ENCODE peak calls at places on chromosomes 3 and 15, in four cellular contexts. One of them, this sample, is unnamed.
A peak's percentile ranks its signal among the peaks of the same experiment; 100 is the strongest.

GRCh38 chr15:63628123-63628822 is 31.1 kb downstream of the FBXL22 start:
- DNase-seq in transverse colon: no peak
- DNase-seq in Peyer's patch: no peak
- DNase-seq in upper lobe of left lung: no peak
- DNase-seq in this sample: no peak

GRCh38 chr3:188154758-188155574 is 1.0 kb downstream of the LPP start:
- DNase-seq in transverse colon: peak; percentile 49
- DNase-seq in upper lobe of left lung: no peak
- DNase-seq in Peyer's patch: no peak
- DNase-seq in this sample: no peak

GRCh38 chr3:80676869-80677268 is 909.1 kb upstream of the ROBO1 start:
- DNase-seq in upper lobe of left lung: no peak
- DNase-seq in transverse colon: no peak
- DNase-seq in Peyer's patch: no peak
- DNase-seq in this sample: no peak

GRCh38 chr3:176087066-176087697 is 1110.1 kb downstream of the TBL1XR1 start:
- DNase-seq in upper lobe of left lung: no peak
- DNase-seq in Peyer's patch: no peak
- DNase-seq in transverse colon: no peak
- DNase-seq in this sample: no peak

GRCh38 chr3:29416514-29416913 is 135.6 kb downstream of the RBMS3 start:
- DNase-seq in Peyer's patch: no peak
- DNase-seq in upper lobe of left lung: no peak
- DNase-seq in transverse colon: no peak
- DNase-seq in this sample: no peak

GRCh38 chr15:68699881-68700394 is 120.8 kb downstream of the ANP32A start:
- DNase-seq in Peyer's patch: no peak
- DNase-seq in upper lobe of left lung: peak; percentile 62
- DNase-seq in transverse colon: no peak
- DNase-seq in this sample: no peak

GRCh38 chr3:48428863-48429415 is 947 bp downstream of the PLXNB1 start:
- DNase-seq in Peyer's patch: peak; percentile 61
- DNase-seq in transverse colon: peak; percentile 60
- DNase-seq in upper lobe of left lung: no peak
- DNase-seq in this sample: peak; percentile 76

GRCh38 chr15:49085696-49086459 is 39.6 kb upstream of the SECISBP2L start:
- DNase-seq in upper lobe of left lung: no peak
- DNase-seq in Peyer's patch: no peak
- DNase-seq in transverse colon: no peak
- DNase-seq in this sample: no peak

GRCh38 chr3:192077795-192078497 is 617.0 kb downstream of the PYDC2 start:
- DNase-seq in Peyer's patch: no peak
- DNase-seq in upper lobe of left lung: no peak
- DNase-seq in transverse colon: no peak
- DNase-seq in this sample: no peak

GRCh38 chr3:54830658-54831057 is 97.2 kb downstream of the LRTM1 start:
- DNase-seq in transverse colon: no peak
- DNase-seq in Peyer's patch: peak; percentile 75
- DNase-seq in upper lobe of left lung: no peak
- DNase-seq in this sample: no peak

GRCh38 chr3:29202368-29202767 is 78.5 kb upstream of the RBMS3 start:
- DNase-seq in upper lobe of left lung: no peak
- DNase-seq in transverse colon: no peak
- DNase-seq in Peyer's patch: no peak
- DNase-seq in this sample: no peak

GRCh38 chr3:58665410-58665809 is 1.2 kb downstream of the FAM3D start:
- DNase-seq in Peyer's patch: peak; percentile 58
- DNase-seq in upper lobe of left lung: no peak
- DNase-seq in transverse colon: no peak
- DNase-seq in this sample: no peak

GRCh38 chr3:184776916-184777315 is 35.0 kb upstream of the VPS8 start:
- DNase-seq in transverse colon: no peak
- DNase-seq in Peyer's patch: no peak
- DNase-seq in upper lobe of left lung: no peak
- DNase-seq in this sample: no peak

GRCh38 chr3:66195347-66195783 is 25.4 kb upstream of the SLC25A26 start:
- DNase-seq in upper lobe of left lung: peak; percentile 83
- DNase-seq in transverse colon: peak; percentile 15
- DNase-seq in Peyer's patch: peak; percentile 47
- DNase-seq in this sample: peak; percentile 51

GRCh38 chr15:90400005-90400758 is 12.1 kb downstream of the IQGAP1 start:
- DNase-seq in Peyer's patch: no peak
- DNase-seq in upper lobe of left lung: no peak
- DNase-seq in transverse colon: no peak
- DNase-seq in this sample: peak; percentile 17

GRCh38 chr15:58957101-58957973 is 23.9 kb upstream of the SLTM start:
- DNase-seq in Peyer's patch: peak; percentile 82
- DNase-seq in transverse colon: peak; percentile 48
- DNase-seq in upper lobe of left lung: no peak
- DNase-seq in this sample: no peak

GRCh38 chr3:140859592-140860336 is 81.9 kb upstream of the SLC25A36 start:
- DNase-seq in Peyer's patch: no peak
- DNase-seq in upper lobe of left lung: no peak
- DNase-seq in transverse colon: no peak
- DNase-seq in this sample: no peak

GRCh38 chr3:194462936-194463335 is 23.9 kb downstream of the ATP13A3 start:
- DNase-seq in Peyer's patch: no peak
- DNase-seq in upper lobe of left lung: no peak
- DNase-seq in transverse colon: no peak
- DNase-seq in this sample: no peak

GRCh38 chr3:195441051-195441450 is 1.8 kb downstream of the ACAP2 start:
- DNase-seq in Peyer's patch: no peak
- DNase-seq in upper lobe of left lung: no peak
- DNase-seq in transverse colon: no peak
- DNase-seq in this sample: no peak

GRCh38 chr3:142180761-142181362 is 31.5 kb upstream of the TFDP2 start:
- DNase-seq in upper lobe of left lung: no peak
- DNase-seq in Peyer's patch: peak; percentile 62
- DNase-seq in transverse colon: peak; percentile 25
- DNase-seq in this sample: peak; percentile 41

DNA sequence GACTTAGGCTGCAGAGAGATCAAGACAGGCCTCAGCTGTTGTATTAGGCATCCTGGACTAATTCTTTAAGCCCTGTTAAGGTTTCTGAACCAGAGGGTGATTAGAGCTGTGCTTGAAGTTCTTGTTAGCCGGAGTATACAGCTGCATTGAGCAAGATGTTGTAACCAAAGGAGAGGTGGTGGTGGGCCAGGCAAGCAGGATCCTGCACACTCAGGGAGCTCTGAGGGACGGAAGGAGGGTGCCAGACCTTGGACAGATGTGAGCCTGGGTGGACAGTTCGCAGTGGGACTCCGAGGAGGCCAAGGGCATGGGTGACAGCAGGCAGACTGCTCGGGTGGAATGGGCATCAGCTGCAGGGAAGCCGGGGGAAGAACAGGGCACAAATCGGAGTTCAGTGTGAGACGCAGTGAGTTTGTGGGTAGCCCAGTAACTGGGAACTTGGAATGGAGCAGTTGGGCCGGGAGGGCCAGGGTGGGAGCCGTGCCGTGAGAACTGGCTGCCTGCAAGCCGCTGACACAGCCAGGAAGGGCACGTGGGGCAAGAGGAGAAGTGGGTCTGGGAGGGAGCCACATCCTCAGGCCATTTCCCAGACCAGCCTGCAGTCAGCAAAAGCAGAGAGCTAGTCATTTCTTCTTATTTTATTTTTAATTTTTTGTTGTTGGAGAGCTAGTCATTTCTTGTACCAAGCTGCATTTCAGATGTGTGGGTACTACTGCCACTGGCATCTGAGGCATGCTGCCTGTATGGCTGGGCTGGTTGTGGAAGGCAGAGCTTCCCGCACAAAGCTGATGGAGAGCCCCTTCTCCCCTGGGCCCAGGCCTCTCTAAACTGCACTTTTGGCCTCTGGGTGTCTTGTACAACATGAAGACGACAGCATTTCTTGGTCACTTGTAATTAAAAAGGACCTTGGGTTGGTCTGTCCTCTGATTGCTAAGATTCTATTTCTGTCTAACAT is 61.0 kb downstream of the PGPEP1L start:
- DNase-seq in transverse colon: no peak
- DNase-seq in upper lobe of left lung: no peak
- DNase-seq in Peyer's patch: no peak
- DNase-seq in this sample: no peak
- H3K36me3 ChIP-seq in transverse colon: no peaks in the 10 kb centered on the region
- H3K36me3 ChIP-seq in upper lobe of left lung: peaks cover 46% of the 10 kb centered on the region
- H3K36me3 ChIP-seq in Peyer's patch: no peaks in the 10 kb centered on the region
- H3K36me3 ChIP-seq in this sample: no peaks in the 10 kb centered on the region

DNA sequence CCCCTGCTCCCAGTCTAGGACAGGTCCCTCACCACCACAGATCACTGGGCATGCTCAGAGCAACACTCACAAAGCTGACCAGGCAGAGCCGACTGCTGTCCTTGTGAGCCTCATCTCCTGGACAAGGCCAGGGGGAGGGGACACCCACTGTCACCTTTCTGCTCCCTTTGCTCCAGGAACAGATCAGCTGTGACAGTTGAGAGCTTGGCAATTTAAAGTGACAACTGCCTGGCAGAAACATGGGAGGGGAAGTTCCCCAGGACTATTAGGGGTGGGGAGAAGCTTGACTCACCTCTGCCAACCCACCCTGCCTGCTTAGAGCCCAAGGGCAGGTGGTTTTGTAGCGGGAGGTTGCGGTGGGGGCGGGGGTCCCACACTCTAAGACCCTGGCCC is 80.6 kb downstream of the IQSEC1 start:
- DNase-seq in upper lobe of left lung: no peak
- DNase-seq in Peyer's patch: no peak
- DNase-seq in transverse colon: peak; percentile 8
- DNase-seq in this sample: no peak
- H3K4me3 ChIP-seq in upper lobe of left lung: no peak overlapping the region
- H3K4me3 ChIP-seq in Peyer's patch: no peak overlapping the region
- H3K4me3 ChIP-seq in transverse colon: no peak overlapping the region
- H3K4me3 ChIP-seq in this sample: no peak overlapping the region

DNA sequence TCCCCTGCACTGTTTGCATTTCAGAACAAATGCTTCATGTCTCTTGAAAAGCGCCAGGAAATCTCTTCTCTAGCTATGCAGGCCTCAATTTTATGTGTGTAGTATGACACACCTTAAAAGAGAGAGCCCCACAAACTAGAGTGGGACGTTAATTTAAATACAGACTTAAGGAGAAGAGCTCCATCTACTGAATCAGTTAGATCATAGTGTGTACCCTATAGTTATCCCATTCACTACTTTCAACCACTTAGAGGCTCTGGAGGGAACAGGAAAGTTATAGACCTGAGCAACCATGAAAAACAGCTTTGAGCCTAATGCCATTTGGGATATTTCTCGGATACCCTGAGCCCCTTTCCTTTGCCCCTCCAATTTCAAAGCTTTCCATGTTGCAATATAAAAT is 153.7 kb downstream of the TIGIT start:
- DNase-seq in transverse colon: no peak
- DNase-seq in Peyer's patch: no peak
- DNase-seq in upper lobe of left lung: no peak
- DNase-seq in this sample: no peak
- TF ChIP-seq CTCF in transverse colon: no peak
- TF ChIP-seq CTCF in Peyer's patch: no peak
- TF ChIP-seq CTCF in upper lobe of left lung: no peak
- TF ChIP-seq CTCF in this sample: no peak

GRCh38 chr3:30693470-30694120 is 87.2 kb downstream of the TGFBR2 start:
- DNase-seq in upper lobe of left lung: no peak
- DNase-seq in transverse colon: peak; percentile 30
- DNase-seq in Peyer's patch: peak; percentile 69
- DNase-seq in this sample: no peak

GRCh38 chr3:30694148-30694547 is 87.7 kb downstream of the TGFBR2 start:
- DNase-seq in upper lobe of left lung: no peak
- DNase-seq in transverse colon: no peak
- DNase-seq in Peyer's patch: no peak
- DNase-seq in this sample: no peak

GRCh38 chr3:30696403-30696819 is 90.0 kb downstream of the TGFBR2 start:
- DNase-seq in Peyer's patch: no peak
- DNase-seq in upper lobe of left lung: no peak
- DNase-seq in transverse colon: no peak
- DNase-seq in this sample: no peak

GRCh38 chr3:30695302-30696061 is 89.1 kb downstream of the TGFBR2 start:
- DNase-seq in upper lobe of left lung: no peak
- DNase-seq in Peyer's patch: no peak
- DNase-seq in transverse colon: no peak
- DNase-seq in this sample: no peak

DNA sequence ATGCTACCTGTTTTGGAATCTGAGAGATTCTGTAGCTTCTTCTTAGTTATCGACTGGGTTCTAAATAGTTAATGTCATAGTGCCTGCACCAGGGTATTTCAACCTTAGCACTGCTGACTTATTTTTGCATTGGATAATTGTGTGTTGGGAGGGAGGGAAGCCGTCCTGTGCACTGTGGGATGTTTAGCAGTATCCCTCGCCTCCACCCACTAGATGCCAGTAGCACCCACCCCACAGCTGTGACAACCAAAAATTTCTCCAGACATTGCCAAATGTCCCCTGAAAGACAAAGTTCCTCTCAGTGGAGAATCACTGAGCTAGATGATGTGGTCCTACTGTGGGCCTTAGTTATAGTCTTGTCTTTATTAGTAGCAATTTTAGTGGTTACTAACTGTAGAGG is 88.3 kb downstream of the TGFBR2 start:
- DNase-seq in transverse colon: no peak
- DNase-seq in Peyer's patch: no peak
- DNase-seq in upper lobe of left lung: no peak
- DNase-seq in this sample: no peak
- H3K36me3 ChIP-seq in transverse colon: no peaks in the 10 kb centered on the region
- H3K36me3 ChIP-seq in Peyer's patch: no peaks in the 10 kb centered on the region
- H3K36me3 ChIP-seq in upper lobe of left lung: peaks cover 27% of the 10 kb centered on the region
- H3K36me3 ChIP-seq in this sample: no peaks in the 10 kb centered on the region

GRCh38 chr15:78889000-78889399 is 16.3 kb downstream of the MORF4L1 start:
- DNase-seq in Peyer's patch: no peak
- DNase-seq in transverse colon: no peak
- DNase-seq in upper lobe of left lung: no peak
- DNase-seq in this sample: no peak

GRCh38 chr15:78898540-78898939 is 25.9 kb downstream of the MORF4L1 start:
- DNase-seq in upper lobe of left lung: no peak
- DNase-seq in Peyer's patch: no peak
- DNase-seq in transverse colon: no peak
- DNase-seq in this sample: no peak

GRCh38 chr15:78895411-78895810 is 22.7 kb downstream of the MORF4L1 start:
- DNase-seq in Peyer's patch: no peak
- DNase-seq in upper lobe of left lung: no peak
- DNase-seq in transverse colon: no peak
- DNase-seq in this sample: no peak

DNA sequence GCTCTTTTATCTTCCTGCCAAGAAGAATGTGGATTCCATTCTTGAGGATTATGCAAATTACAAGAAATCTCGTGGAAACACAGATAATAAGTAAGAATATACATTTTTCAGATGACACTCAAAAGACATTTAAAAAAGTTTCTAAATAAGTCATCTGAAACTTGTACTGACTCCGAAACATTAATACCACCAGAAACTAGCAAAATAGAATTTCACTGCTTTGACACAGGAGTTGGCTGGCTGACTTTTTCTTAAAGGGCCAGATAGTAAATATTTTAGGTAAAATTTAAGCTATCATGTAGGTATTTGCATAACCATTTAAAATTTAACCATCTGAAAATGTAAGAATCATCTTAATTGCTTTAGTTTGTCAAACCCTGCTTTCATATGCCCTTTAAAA is 20.8 kb downstream of the MORF4L1 start:
- DNase-seq in transverse colon: no peak
- DNase-seq in upper lobe of left lung: no peak
- DNase-seq in Peyer's patch: no peak
- DNase-seq in this sample: no peak
- H3K4me3 ChIP-seq in transverse colon: no peak overlapping the region
- H3K4me3 ChIP-seq in upper lobe of left lung: no peak overlapping the region
- H3K4me3 ChIP-seq in Peyer's patch: no peak overlapping the region
- H3K4me3 ChIP-seq in this sample: no peak overlapping the region

This sample was measured in mucosa of descending colon.